ENCODE peak calls at places on chromosomes 1 and 21, in four cellular contexts. One of them, this sample, is unnamed.

GRCh38 chr21:41536076-41536826 is 28.3 kb upstream of the TMPRSS2 start:
- DNase-seq in upper lobe of right lung: peak
- DNase-seq in cardiac fibroblast: no peak
- DNase-seq in right lobe of liver: no peak
- DNase-seq in this sample: no peak

GRCh38 chr1:17606826-17607440 is 67.4 kb downstream of the ARHGEF10L start:
- DNase-seq in cardiac fibroblast: peak
- DNase-seq in upper lobe of right lung: peak
- DNase-seq in right lobe of liver: no peak
- DNase-seq in this sample: peak

GRCh38 chr1:201556841-201557571 is 18.1 kb downstream of the NAV1 start:
- DNase-seq in upper lobe of right lung: no peak
- DNase-seq in cardiac fibroblast: no peak
- DNase-seq in right lobe of liver: no peak
- DNase-seq in this sample: no peak

GRCh38 chr1:34190692-34191091 is 14.0 kb downstream of the C1orf94 start:
- DNase-seq in cardiac fibroblast: no peak
- DNase-seq in right lobe of liver: no peak
- DNase-seq in upper lobe of right lung: no peak
- DNase-seq in this sample: no peak

GRCh38 chr21:20882462-20883415 is 115.5 kb upstream of the NCAM2 start:
- DNase-seq in cardiac fibroblast: peak
- DNase-seq in upper lobe of right lung: no peak
- DNase-seq in right lobe of liver: no peak
- DNase-seq in this sample: no peak

GRCh38 chr1:230312676-230313075 is 113.5 kb downstream of the PGBD5 start:
- DNase-seq in upper lobe of right lung: no peak
- DNase-seq in right lobe of liver: peak
- DNase-seq in cardiac fibroblast: no peak
- DNase-seq in this sample: no peak

GRCh38 chr1:77175230-77175844 is 43.9 kb downstream of the PIGK start:
- DNase-seq in upper lobe of right lung: no peak
- DNase-seq in cardiac fibroblast: no peak
- DNase-seq in right lobe of liver: no peak
- DNase-seq in this sample: no peak

GRCh38 chr1:31736675-31737074 is 27.5 kb downstream of the ADGRB2 start:
- DNase-seq in upper lobe of right lung: no peak
- DNase-seq in cardiac fibroblast: no peak
- DNase-seq in right lobe of liver: no peak
- DNase-seq in this sample: no peak

DNA sequence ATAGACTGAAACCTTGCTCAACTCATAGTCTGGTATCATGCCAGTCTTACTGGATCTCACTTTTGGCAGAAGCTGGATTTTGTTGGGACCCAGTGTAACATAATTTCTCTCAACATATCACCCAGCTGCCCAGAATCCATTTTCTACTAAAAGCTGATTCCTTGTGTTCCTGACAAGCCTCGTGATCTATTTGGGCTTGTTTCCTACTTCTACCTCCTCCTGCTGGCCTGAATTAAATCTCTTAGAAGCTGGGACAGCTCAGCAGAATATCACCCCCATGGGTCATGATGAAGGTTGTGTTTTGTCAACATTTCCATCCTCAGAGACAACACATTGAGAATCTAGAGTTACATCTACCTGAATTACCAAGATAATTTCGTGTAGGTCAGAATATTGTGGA is 7.7 kb downstream of the GOLT1A start:
- DNase-seq in right lobe of liver: no peak
- DNase-seq in upper lobe of right lung: no peak
- DNase-seq in cardiac fibroblast: peak
- DNase-seq in this sample: no peak
- TF ChIP-seq CTCF in right lobe of liver: no peak
- TF ChIP-seq CTCF in upper lobe of right lung: no peak
- TF ChIP-seq CTCF in cardiac fibroblast: peak
- TF ChIP-seq CTCF in this sample: no peak

DNA sequence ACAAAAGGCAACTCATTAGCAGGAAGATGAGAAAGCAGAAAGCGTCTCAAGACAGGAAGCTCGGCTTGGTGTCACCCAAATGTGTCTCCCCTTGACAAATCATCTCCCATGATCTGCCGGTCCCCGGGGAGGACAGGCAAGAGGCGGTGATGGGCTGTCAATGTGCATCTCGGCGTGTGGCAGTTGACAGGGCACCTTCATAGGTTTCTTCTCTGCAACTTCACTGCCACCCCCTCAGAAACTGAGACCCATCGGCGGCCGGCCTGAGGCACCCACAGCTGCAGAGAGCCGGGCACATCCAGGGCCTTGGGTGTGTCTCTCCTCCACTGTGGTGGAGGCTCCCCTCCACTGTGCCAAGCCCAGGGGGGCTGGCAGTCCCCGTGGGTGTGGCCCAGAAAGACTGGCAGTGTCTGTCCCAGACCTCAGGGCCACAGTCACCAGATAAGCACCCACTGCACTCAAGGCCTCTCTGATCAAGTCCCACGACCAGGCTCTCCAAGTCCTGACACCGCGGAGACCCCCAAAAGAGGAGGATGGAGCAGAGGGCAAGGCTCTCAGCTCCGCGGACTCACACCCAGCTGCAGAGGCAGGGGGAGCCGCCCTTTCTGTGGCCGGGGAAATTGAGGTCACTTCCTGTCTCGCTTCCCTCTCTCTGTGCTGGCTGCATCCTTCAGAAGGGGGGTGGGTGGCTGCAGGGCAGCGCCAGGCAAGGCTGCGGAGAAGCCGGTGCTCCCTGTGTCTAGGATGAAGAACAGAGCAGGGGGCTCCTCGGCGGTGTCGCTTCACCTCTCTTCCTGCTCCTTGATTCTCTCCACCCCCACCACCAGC is 39.6 kb upstream of the LBR start:
- DNase-seq in upper lobe of right lung: peak
- DNase-seq in cardiac fibroblast: peak
- DNase-seq in right lobe of liver: peak
- DNase-seq in this sample: peak
- H3K4me3 ChIP-seq in upper lobe of right lung: peak
- H3K4me3 ChIP-seq in cardiac fibroblast: no peak
- H3K4me3 ChIP-seq in right lobe of liver: peak
- H3K4me3 ChIP-seq in this sample: peak

GRCh38 chr1:1920057-1920607 is 1.1 kb upstream of the TMEM52 start:
- DNase-seq in right lobe of liver: peak
- DNase-seq in upper lobe of right lung: no peak
- DNase-seq in cardiac fibroblast: no peak
- DNase-seq in this sample: no peak

GRCh38 chr1:1919304-1920056 is 401 bp upstream of the TMEM52 start:
- DNase-seq in upper lobe of right lung: peak
- DNase-seq in cardiac fibroblast: peak
- DNase-seq in right lobe of liver: peak
- DNase-seq in this sample: peak

GRCh38 chr1:1921901-1922753 is 3.0 kb upstream of the TMEM52 start:
- DNase-seq in upper lobe of right lung: peak
- DNase-seq in cardiac fibroblast: no peak
- DNase-seq in right lobe of liver: peak
- DNase-seq in this sample: no peak

GRCh38 chr1:1921459-1921862 is 2.4 kb upstream of the TMEM52 start:
- DNase-seq in cardiac fibroblast: no peak
- DNase-seq in upper lobe of right lung: peak
- DNase-seq in right lobe of liver: peak
- DNase-seq in this sample: no peak

GRCh38 chr1:1920608-1921458 is 1.8 kb upstream of the TMEM52 start:
- DNase-seq in right lobe of liver: peak
- DNase-seq in cardiac fibroblast: no peak
- DNase-seq in upper lobe of right lung: peak
- DNase-seq in this sample: no peak
- TF ChIP-seq CTCF in right lobe of liver: no peak
- TF ChIP-seq CTCF in cardiac fibroblast: no peak
- TF ChIP-seq CTCF in upper lobe of right lung: no peak
- TF ChIP-seq CTCF in this sample: no peak

GRCh38 chr1:1129309-1129708 is 13.4 kb upstream of the C1orf159 start:
- DNase-seq in cardiac fibroblast: no peak
- DNase-seq in upper lobe of right lung: no peak
- DNase-seq in right lobe of liver: no peak
- DNase-seq in this sample: no peak

GRCh38 chr1:1127551-1128451 is 11.9 kb upstream of the C1orf159 start:
- DNase-seq in cardiac fibroblast: no peak
- DNase-seq in upper lobe of right lung: no peak
- DNase-seq in right lobe of liver: no peak
- DNase-seq in this sample: no peak

GRCh38 chr1:1125945-1126344 is 10.1 kb upstream of the C1orf159 start:
- DNase-seq in upper lobe of right lung: no peak
- DNase-seq in cardiac fibroblast: no peak
- DNase-seq in right lobe of liver: no peak
- DNase-seq in this sample: no peak

GRCh38 chr1:1124786-1125642 is 9.1 kb upstream of the C1orf159 start:
- DNase-seq in cardiac fibroblast: no peak
- DNase-seq in right lobe of liver: no peak
- DNase-seq in upper lobe of right lung: no peak
- DNase-seq in this sample: no peak

GRCh38 chr1:1128454-1129139 is 12.7 kb upstream of the C1orf159 start:
- DNase-seq in upper lobe of right lung: no peak
- DNase-seq in cardiac fibroblast: no peak
- DNase-seq in right lobe of liver: no peak
- DNase-seq in this sample: no peak
- H3K4me3 ChIP-seq in upper lobe of right lung: peak
- H3K4me3 ChIP-seq in cardiac fibroblast: no peak
- H3K4me3 ChIP-seq in right lobe of liver: peak
- H3K4me3 ChIP-seq in this sample: no peak

DNA sequence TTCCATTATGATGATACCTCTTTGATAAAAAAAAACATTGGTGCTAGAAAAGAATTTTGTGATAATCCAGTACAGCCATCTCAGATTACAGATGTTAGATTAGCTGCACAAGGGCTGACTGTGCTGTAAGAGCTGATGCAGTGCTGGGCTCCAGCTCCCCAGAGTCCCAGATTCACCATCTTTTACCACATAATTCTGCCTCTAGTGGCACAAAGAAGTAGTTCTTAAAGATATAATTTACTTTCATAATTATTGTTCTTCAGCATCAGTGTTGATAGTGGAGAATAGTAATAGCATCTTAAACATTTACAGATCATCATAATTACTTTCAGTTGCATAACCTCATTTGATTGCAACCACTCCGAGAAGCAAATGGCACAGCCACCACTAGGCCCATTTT is 262.1 kb downstream of the BRINP2 start:
- DNase-seq in cardiac fibroblast: no peak
- DNase-seq in right lobe of liver: no peak
- DNase-seq in upper lobe of right lung: no peak
- DNase-seq in this sample: no peak
- TF ChIP-seq CTCF in cardiac fibroblast: peak
- TF ChIP-seq CTCF in right lobe of liver: no peak
- TF ChIP-seq CTCF in upper lobe of right lung: no peak
- TF ChIP-seq CTCF in this sample: no peak

GRCh38 chr1:152565535-152566215 is 905 bp downstream of the LCE3E start:
- DNase-seq in upper lobe of right lung: no peak
- DNase-seq in right lobe of liver: no peak
- DNase-seq in cardiac fibroblast: no peak
- DNase-seq in this sample: no peak

GRCh38 chr1:152566681-152567080 is at the start of gene LCE3E:
- DNase-seq in upper lobe of right lung: no peak
- DNase-seq in cardiac fibroblast: no peak
- DNase-seq in right lobe of liver: no peak
- DNase-seq in this sample: no peak

GRCh38 chr1:152565115-152565514 is 1.5 kb downstream of the LCE3E start:
- DNase-seq in upper lobe of right lung: no peak
- DNase-seq in right lobe of liver: no peak
- DNase-seq in cardiac fibroblast: no peak
- DNase-seq in this sample: no peak
- H3K4me3 ChIP-seq in upper lobe of right lung: no peak
- H3K4me3 ChIP-seq in right lobe of liver: no peak
- H3K4me3 ChIP-seq in cardiac fibroblast: no peak
- H3K4me3 ChIP-seq in this sample: no peak

DNA sequence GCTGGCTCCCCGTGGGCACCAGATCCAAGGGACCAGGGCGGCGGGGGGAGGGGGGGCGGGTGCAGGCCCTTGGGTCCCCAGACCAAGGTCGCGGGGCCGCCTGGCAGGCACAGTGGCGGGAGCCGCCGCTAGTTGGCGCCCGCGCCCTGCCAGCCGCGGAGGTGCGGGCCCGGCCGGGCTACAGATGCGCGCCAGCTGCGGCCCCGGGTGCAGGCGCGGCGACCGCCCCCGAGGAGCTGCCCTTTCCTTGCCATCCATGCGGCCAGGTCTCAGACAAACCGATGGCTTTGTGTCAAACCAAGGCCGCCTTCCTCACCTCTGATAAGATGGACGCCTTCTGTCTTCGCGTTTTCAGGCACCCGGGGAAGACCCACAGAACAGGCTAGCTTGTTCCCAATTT is 2.2 kb upstream of the RUNX3 start:
- DNase-seq in right lobe of liver: no peak
- DNase-seq in cardiac fibroblast: peak
- DNase-seq in upper lobe of right lung: peak
- DNase-seq in this sample: no peak
- TF ChIP-seq CTCF in right lobe of liver: peak
- TF ChIP-seq CTCF in cardiac fibroblast: no peak
- TF ChIP-seq CTCF in upper lobe of right lung: peak
- TF ChIP-seq CTCF in this sample: peak

GRCh38 chr1:162023547-162024501 is at the start of gene OLFML2B:
- DNase-seq in upper lobe of right lung: peak
- DNase-seq in right lobe of liver: peak
- DNase-seq in cardiac fibroblast: peak
- DNase-seq in this sample: peak
- H3K4me3 ChIP-seq in upper lobe of right lung: peak
- H3K4me3 ChIP-seq in right lobe of liver: peak
- H3K4me3 ChIP-seq in cardiac fibroblast: peak
- H3K4me3 ChIP-seq in this sample: peak

DNA sequence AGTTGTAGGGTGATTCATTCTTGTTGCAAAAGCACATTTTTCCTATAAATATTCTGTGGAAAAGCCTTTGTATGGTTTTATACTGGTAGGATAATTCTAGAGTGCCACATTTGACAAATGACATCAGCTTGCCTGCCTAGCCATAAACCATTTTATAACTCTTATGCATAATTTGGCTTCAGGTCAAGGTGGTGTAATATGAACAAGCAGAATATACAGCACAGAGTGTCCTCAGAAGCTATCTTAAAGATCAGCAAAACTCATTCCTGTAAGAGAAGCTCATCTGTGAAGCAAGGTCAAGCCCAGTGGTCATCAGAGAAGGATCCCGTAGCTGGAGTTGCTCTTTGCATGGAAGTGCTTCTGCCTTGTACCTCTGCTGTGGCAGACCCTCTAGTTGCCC is 24.0 kb upstream of the C1orf21 start:
- DNase-seq in upper lobe of right lung: no peak
- DNase-seq in right lobe of liver: no peak
- DNase-seq in cardiac fibroblast: peak
- DNase-seq in this sample: no peak
- TF ChIP-seq CTCF in upper lobe of right lung: no peak
- TF ChIP-seq CTCF in right lobe of liver: no peak
- TF ChIP-seq CTCF in cardiac fibroblast: no peak
- TF ChIP-seq CTCF in this sample: no peak

GRCh38 chr21:23660560-23660959 is 1946.7 kb downstream of the MRPL39 start:
- DNase-seq in upper lobe of right lung: no peak
- DNase-seq in cardiac fibroblast: no peak
- DNase-seq in right lobe of liver: no peak
- DNase-seq in this sample: no peak

DNA sequence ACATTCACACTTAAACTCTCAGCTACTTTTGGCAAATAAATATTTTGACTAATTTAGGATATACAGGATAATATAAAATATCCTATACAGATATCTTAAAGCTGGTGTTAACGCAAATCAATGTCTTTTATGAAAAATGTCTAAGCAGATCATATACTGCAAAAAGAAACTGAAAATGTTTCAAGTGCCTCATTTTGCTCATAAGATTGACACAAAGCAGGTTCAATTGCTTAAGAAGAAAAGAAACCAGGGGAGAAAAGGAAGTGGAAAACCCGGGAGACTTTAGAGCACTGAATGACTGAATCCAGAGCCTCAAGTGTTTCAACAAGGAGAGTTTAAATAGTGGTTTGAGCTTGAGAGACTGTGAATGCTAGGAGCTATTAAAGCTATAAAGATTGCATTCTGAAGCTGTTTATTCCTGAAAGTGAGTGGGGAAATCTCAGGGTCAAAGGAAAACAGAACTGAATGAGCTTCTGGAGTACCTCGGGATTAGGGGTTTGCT is 1943.0 kb downstream of the MRPL39 start:
- DNase-seq in right lobe of liver: no peak
- DNase-seq in cardiac fibroblast: no peak
- DNase-seq in upper lobe of right lung: no peak
- DNase-seq in this sample: no peak
- H3K4me3 ChIP-seq in right lobe of liver: no peak
- H3K4me3 ChIP-seq in cardiac fibroblast: no peak
- H3K4me3 ChIP-seq in upper lobe of right lung: no peak
- H3K4me3 ChIP-seq in this sample: no peak

This sample was measured in tibial nerve.